ENCODE peak calls at places on chromosomes 16 and 17, in five cellular contexts. C, N, B, A and L are unnamed samples.

GRCh38 chr17:17547210-17547764 is 44.2 kb downstream of the PEMT start:
- DNase-seq in C (no peak), N (no peak), B (peak; percentile 82), A (no peak), L (no peak)

GRCh38 chr17:269616-270514 is 82.7 kb downstream of the RPH3AL start:
- DNase-seq in C (no peak), N (no peak), B (no peak), A (no peak), L (no peak)

GRCh38 chr17:8941980-8942617 is 23.4 kb downstream of the PIK3R5 start:
- DNase-seq in C (no peak), N (no peak), B (no peak), A (no peak), L (no peak)

GRCh38 chr17:83055911-83056582 is 23.4 kb upstream of the METRNL start:
- DNase-seq in C (peak; percentile 41), N (peak; percentile 21), B (peak; percentile 45), A (no peak), L (no peak)

GRCh38 chr17:265726-266125 is 84.3 kb upstream of the DOC2B start:
- DNase-seq in C (no peak), N (peak; percentile 16), B (no peak), A (no peak), L (no peak)

GRCh38 chr17:41617136-41617535 is 4.6 kb upstream of the KRT16 start:
- DNase-seq in C (no peak), N (no peak), B (no peak), A (peak; percentile 50), L (no peak)

GRCh38 chr17:35614835-35615234 is 27.7 kb downstream of the AP2B1 start:
- DNase-seq in C (no peak), N (no peak), B (no peak), A (no peak), L (no peak)

GRCh38 chr17:77332034-77332971 is 191.5 kb downstream of the SEC14L1 start:
- DNase-seq in C (no peak), N (peak; percentile 32), B (no peak), A (peak; percentile 35), L (no peak)

GRCh38 chr17:63295288-63295687 is 150.8 kb downstream of the CYB561 start:
- DNase-seq in C (no peak), N (no peak), B (no peak), A (no peak), L (no peak)

GRCh38 chr17:64131606-64132270 is 1.8 kb upstream of the ERN1 start:
- DNase-seq in C (no peak), N (no peak), B (no peak), A (no peak), L (no peak)

GRCh38 chr17:82200135-82200534 is 12.5 kb downstream of the CCDC57 start:
- DNase-seq in C (no peak), N (no peak), B (no peak), A (no peak), L (no peak)

GRCh38 chr17:57443781-57444180 is 187.5 kb downstream of the MSI2 start:
- DNase-seq in C (no peak), N (no peak), B (no peak), A (no peak), L (no peak)

GRCh38 chr17:9557846-9558245 is 17.8 kb downstream of the STX8 start:
- DNase-seq in C (no peak), N (no peak), B (no peak), A (no peak), L (no peak)

GRCh38 chr16:75337430-75337829 is 86.0 kb upstream of the BCAR1 start:
- DNase-seq in C (no peak), N (no peak), B (no peak), A (no peak), L (no peak)

GRCh38 chr16:47304563-47304962 is 156.3 kb downstream of the ITFG1 start:
- DNase-seq in C (no peak), N (no peak), B (no peak), A (no peak), L (no peak)

GRCh38 chr17:29778936-29779811 is 150.9 kb downstream of the SSH2 start:
- DNase-seq in C (peak; percentile 84), N (peak; percentile 68), B (peak; percentile 36), A (peak; percentile 57), L (peak; percentile 72)

GRCh38 chr16:30922420-30922959 is 882 bp upstream of the FBXL19 start:
- DNase-seq in C (peak; percentile 97), N (peak; percentile 100), B (peak; percentile 100), A (peak; percentile 100), L (peak; percentile 100)
- H3K4me1 ChIP-seq in C (peaks cover 12% of the 10 kb centered on the region), N (peaks cover 18% of the 10 kb centered on the region), B (peaks cover 19% of the 10 kb centered on the region), A (no peaks in the 10 kb centered on the region), L (no peaks in the 10 kb centered on the region)

DNA sequence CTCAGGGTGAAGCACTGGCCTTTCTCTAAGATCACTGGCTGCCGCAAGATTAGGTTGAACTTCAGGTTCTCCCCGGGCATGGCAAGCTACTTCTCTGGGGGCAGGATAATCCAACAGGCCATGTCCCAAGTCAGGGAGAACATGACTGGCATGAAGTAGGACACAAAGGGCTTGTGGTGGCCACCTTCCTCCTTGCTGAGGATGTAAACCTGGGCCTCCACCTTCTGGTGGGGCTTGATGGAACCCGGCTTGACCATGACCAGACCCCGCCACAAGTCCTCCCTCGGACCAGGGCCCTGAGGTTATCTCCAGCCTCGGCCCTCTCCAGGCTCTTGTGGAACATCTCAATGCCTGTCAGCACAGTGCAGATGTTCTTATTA is 211.1 kb upstream of the WSB1 start:
- DNase-seq in C (no peak), N (no peak), B (no peak), A (no peak), L (no peak)
- H3K9me3 ChIP-seq in C (no peaks in the 10 kb centered on the region), N (peaks cover 3% of the 10 kb centered on the region), B (no peaks in the 10 kb centered on the region), A (no peaks in the 10 kb centered on the region), L (no peaks in the 10 kb centered on the region)

DNA sequence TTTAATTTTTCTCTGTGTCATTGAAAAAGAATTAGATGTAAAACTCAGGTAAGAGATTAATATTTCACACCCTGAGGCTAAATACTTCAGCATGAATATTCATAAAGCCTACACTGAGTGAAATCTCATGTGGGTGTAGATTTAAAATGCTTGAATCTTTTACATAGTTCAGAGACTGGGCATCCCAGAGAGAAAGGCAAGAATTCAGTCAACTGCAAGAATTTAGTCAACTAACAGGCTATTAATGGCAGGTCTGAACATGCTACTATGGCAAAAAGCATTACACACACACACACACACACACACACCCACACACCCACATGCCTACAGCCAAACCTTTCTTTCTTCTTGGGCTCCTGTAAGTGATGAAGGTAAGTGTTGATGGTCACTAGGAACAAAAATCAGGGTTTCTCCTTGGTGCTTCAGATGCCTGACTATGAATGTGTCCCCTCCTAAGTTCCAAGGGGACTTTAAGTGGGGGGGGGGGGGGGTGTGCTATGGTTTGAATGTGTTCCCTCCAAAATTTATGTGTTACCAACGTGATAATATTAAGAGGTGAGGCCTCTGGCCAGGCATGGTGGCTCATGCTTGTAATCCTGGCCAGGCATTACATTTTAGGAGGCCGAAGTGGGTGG is 63.7 kb upstream of the PSMD7 start:
- DNase-seq in C (no peak), N (no peak), B (no peak), A (no peak), L (no peak)
- TF ChIP-seq POLR2A in C (no peak), N (no peak), B (no peak), A (no peak), L (no peak)

DNA sequence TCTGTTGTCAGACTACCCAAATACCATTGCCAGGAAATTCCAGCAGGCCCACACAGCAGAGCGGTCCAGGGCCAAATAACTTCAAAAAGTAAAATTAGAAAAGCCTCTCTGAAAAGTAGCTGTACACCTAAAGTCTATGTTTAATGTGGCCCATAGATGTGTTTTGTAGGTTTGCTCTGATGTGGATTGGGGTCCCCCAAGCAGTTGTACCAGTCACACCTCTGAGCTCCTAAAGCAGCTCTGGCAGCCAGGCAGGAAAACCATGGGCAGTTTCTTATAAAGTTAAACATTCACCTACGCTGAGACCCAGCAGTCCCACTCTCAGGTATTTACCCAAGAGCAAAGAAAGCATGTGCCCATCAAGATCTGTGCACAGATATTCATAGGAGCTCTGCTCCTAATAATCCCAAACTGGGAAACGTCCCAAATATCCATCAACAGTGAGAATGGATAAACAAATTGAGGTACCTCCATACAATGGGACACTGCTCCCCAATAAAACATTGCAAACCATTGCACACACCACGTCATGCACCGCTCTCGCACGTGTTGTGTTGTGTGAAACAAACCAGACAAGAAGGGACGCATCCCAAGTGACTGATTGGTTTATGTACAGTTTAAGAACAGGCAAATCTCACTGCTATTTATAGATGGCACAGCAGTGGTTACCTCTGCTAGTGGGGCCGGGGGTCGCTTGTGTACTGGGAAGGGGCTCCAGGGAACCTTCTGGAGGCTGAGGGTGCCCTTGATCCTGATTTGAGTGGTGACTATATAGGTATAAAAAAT is 15.8 kb upstream of the PRM1 start:
- DNase-seq in C (no peak), N (peak; percentile 58), B (peak; percentile 87), A (no peak), L (peak; percentile 85)
- H3K4me1 ChIP-seq in C (no peaks in the 10 kb centered on the region), N (peaks cover 16% of the 10 kb centered on the region), B (peaks cover 97% of the 10 kb centered on the region), A (no peaks in the 10 kb centered on the region), L (peaks cover 2% of the 10 kb centered on the region)